ENCODE peak calls at places on chromosomes 6 and 20, in ten cellular contexts. One of them, this sample, is unnamed.

GRCh38 chr6:71394001-71394432 is 105.4 kb downstream of the OGFRL1 start:
- DNase-seq in fibroblast of villous mesenchyme: peak
- DNase-seq in cardiac muscle cell: peak
- DNase-seq in LNCaP clone FGC: peak
- DNase-seq in Karpas-422: no peak
- DNase-seq in CD8-positive, alpha-beta T cell: no peak
- DNase-seq in WERI-Rb-1: no peak
- DNase-seq in H7: no peak
- DNase-seq in AG09309: no peak
- DNase-seq in fibroblast of lung: peak
- DNase-seq in this sample: no peak

GRCh38 chr20:3128585-3128984 is 31.1 kb downstream of the FASTKD5 start:
- DNase-seq in AG09309: no peak
- DNase-seq in fibroblast of villous mesenchyme: no peak
- DNase-seq in Karpas-422: no peak
- DNase-seq in fibroblast of lung: no peak
- DNase-seq in cardiac muscle cell: no peak
- DNase-seq in LNCaP clone FGC: no peak
- DNase-seq in H7: no peak
- DNase-seq in WERI-Rb-1: no peak
- DNase-seq in CD8-positive, alpha-beta T cell: no peak
- DNase-seq in this sample: no peak

GRCh38 chr6:158718431-158719126 is 68.7 kb downstream of the SYTL3 start:
- DNase-seq in WERI-Rb-1: peak
- DNase-seq in CD8-positive, alpha-beta T cell: no peak
- DNase-seq in cardiac muscle cell: peak
- DNase-seq in fibroblast of lung: no peak
- DNase-seq in Karpas-422: peak
- DNase-seq in fibroblast of villous mesenchyme: peak
- DNase-seq in LNCaP clone FGC: no peak
- DNase-seq in H7: peak
- DNase-seq in AG09309: no peak
- DNase-seq in this sample: no peak

GRCh38 chr20:1802385-1803215 is 92.6 kb upstream of the SIRPA start:
- DNase-seq in H7: peak
- DNase-seq in LNCaP clone FGC: no peak
- DNase-seq in fibroblast of lung: peak
- DNase-seq in WERI-Rb-1: peak
- DNase-seq in CD8-positive, alpha-beta T cell: no peak
- DNase-seq in Karpas-422: peak
- DNase-seq in cardiac muscle cell: peak
- DNase-seq in fibroblast of villous mesenchyme: peak
- DNase-seq in AG09309: no peak
- DNase-seq in this sample: no peak

GRCh38 chr6:144158133-144158532 is 7.8 kb downstream of the STX11 start:
- DNase-seq in Karpas-422: no peak
- DNase-seq in fibroblast of villous mesenchyme: peak
- DNase-seq in fibroblast of lung: peak
- DNase-seq in WERI-Rb-1: no peak
- DNase-seq in AG09309: peak
- DNase-seq in LNCaP clone FGC: no peak
- DNase-seq in CD8-positive, alpha-beta T cell: no peak
- DNase-seq in H7: peak
- DNase-seq in cardiac muscle cell: peak
- DNase-seq in this sample: peak

GRCh38 chr20:50017576-50018248 is 34.9 kb downstream of the SNAI1 start:
- DNase-seq in WERI-Rb-1: no peak
- DNase-seq in LNCaP clone FGC: no peak
- DNase-seq in fibroblast of villous mesenchyme: no peak
- DNase-seq in cardiac muscle cell: peak
- DNase-seq in H7: no peak
- DNase-seq in Karpas-422: no peak
- DNase-seq in fibroblast of lung: no peak
- DNase-seq in AG09309: no peak
- DNase-seq in CD8-positive, alpha-beta T cell: no peak
- DNase-seq in this sample: no peak

GRCh38 chr6:1110935-1111334 is 201.0 kb upstream of the FOXQ1 start:
- DNase-seq in fibroblast of lung: no peak
- DNase-seq in Karpas-422: no peak
- DNase-seq in cardiac muscle cell: no peak
- DNase-seq in LNCaP clone FGC: no peak
- DNase-seq in CD8-positive, alpha-beta T cell: no peak
- DNase-seq in AG09309: no peak
- DNase-seq in WERI-Rb-1: no peak
- DNase-seq in H7: no peak
- DNase-seq in fibroblast of villous mesenchyme: no peak
- DNase-seq in this sample: no peak

GRCh38 chr6:100311707-100312266 is 152.9 kb downstream of the SIM1 start:
- DNase-seq in cardiac muscle cell: no peak
- DNase-seq in LNCaP clone FGC: no peak
- DNase-seq in Karpas-422: no peak
- DNase-seq in AG09309: no peak
- DNase-seq in H7: no peak
- DNase-seq in CD8-positive, alpha-beta T cell: no peak
- DNase-seq in WERI-Rb-1: no peak
- DNase-seq in fibroblast of villous mesenchyme: no peak
- DNase-seq in fibroblast of lung: peak
- DNase-seq in this sample: no peak

GRCh38 chr6:2222275-2222842 is 23.0 kb downstream of the GMDS start:
- DNase-seq in fibroblast of lung: no peak
- DNase-seq in LNCaP clone FGC: no peak
- DNase-seq in CD8-positive, alpha-beta T cell: no peak
- DNase-seq in AG09309: no peak
- DNase-seq in cardiac muscle cell: no peak
- DNase-seq in Karpas-422: no peak
- DNase-seq in H7: no peak
- DNase-seq in fibroblast of villous mesenchyme: no peak
- DNase-seq in WERI-Rb-1: no peak
- DNase-seq in this sample: no peak

GRCh38 chr6:128233501-128233900 is 286.9 kb downstream of the PTPRK start:
- DNase-seq in CD8-positive, alpha-beta T cell: no peak
- DNase-seq in WERI-Rb-1: no peak
- DNase-seq in AG09309: no peak
- DNase-seq in Karpas-422: no peak
- DNase-seq in cardiac muscle cell: no peak
- DNase-seq in LNCaP clone FGC: no peak
- DNase-seq in fibroblast of villous mesenchyme: no peak
- DNase-seq in H7: no peak
- DNase-seq in fibroblast of lung: no peak
- DNase-seq in this sample: no peak

GRCh38 chr6:104527761-104528415 is 331.8 kb downstream of the HACE1 start:
- DNase-seq in H7: peak
- DNase-seq in Karpas-422: peak
- DNase-seq in WERI-Rb-1: peak
- DNase-seq in LNCaP clone FGC: peak
- DNase-seq in cardiac muscle cell: peak
- DNase-seq in fibroblast of villous mesenchyme: peak
- DNase-seq in fibroblast of lung: peak
- DNase-seq in AG09309: no peak
- DNase-seq in CD8-positive, alpha-beta T cell: no peak
- DNase-seq in this sample: no peak

GRCh38 chr6:124961784-124962611 is at the start of gene RNF217:
- DNase-seq in Karpas-422: no peak
- DNase-seq in AG09309: no peak
- DNase-seq in LNCaP clone FGC: no peak
- DNase-seq in H7: peak
- DNase-seq in CD8-positive, alpha-beta T cell: no peak
- DNase-seq in fibroblast of villous mesenchyme: peak
- DNase-seq in WERI-Rb-1: peak
- DNase-seq in cardiac muscle cell: peak
- DNase-seq in fibroblast of lung: peak
- DNase-seq in this sample: no peak

GRCh38 chr20:3738109-3739053 is 5.9 kb downstream of the HSPA12B start:
- DNase-seq in fibroblast of villous mesenchyme: no peak
- DNase-seq in fibroblast of lung: no peak
- DNase-seq in Karpas-422: no peak
- DNase-seq in AG09309: no peak
- DNase-seq in LNCaP clone FGC: no peak
- DNase-seq in CD8-positive, alpha-beta T cell: no peak
- DNase-seq in WERI-Rb-1: peak
- DNase-seq in cardiac muscle cell: no peak
- DNase-seq in H7: peak
- DNase-seq in this sample: no peak

GRCh38 chr6:22668307-22668706 is 98.9 kb downstream of the HDGFL1 start:
- DNase-seq in fibroblast of lung: peak
- DNase-seq in CD8-positive, alpha-beta T cell: no peak
- DNase-seq in Karpas-422: no peak
- DNase-seq in WERI-Rb-1: no peak
- DNase-seq in LNCaP clone FGC: no peak
- DNase-seq in cardiac muscle cell: peak
- DNase-seq in H7: no peak
- DNase-seq in fibroblast of villous mesenchyme: no peak
- DNase-seq in AG09309: no peak
- DNase-seq in this sample: no peak

GRCh38 chr6:84763397-84764331 is 734 bp downstream of the TBX18 start:
- DNase-seq in WERI-Rb-1: peak
- DNase-seq in Karpas-422: no peak
- DNase-seq in fibroblast of villous mesenchyme: peak
- DNase-seq in CD8-positive, alpha-beta T cell: no peak
- DNase-seq in AG09309: peak
- DNase-seq in cardiac muscle cell: peak
- DNase-seq in fibroblast of lung: peak
- DNase-seq in LNCaP clone FGC: no peak
- DNase-seq in H7: peak
- DNase-seq in this sample: peak

GRCh38 chr6:127119361-127120108 is 1.1 kb downstream of the RSPO3 start:
- DNase-seq in CD8-positive, alpha-beta T cell: no peak
- DNase-seq in fibroblast of lung: peak
- DNase-seq in LNCaP clone FGC: no peak
- DNase-seq in fibroblast of villous mesenchyme: peak
- DNase-seq in WERI-Rb-1: peak
- DNase-seq in H7: peak
- DNase-seq in cardiac muscle cell: no peak
- DNase-seq in AG09309: no peak
- DNase-seq in Karpas-422: peak
- DNase-seq in this sample: no peak
- H3K4me3 ChIP-seq in CD8-positive, alpha-beta T cell: peak
- H3K4me3 ChIP-seq in fibroblast of lung: peak
- H3K4me3 ChIP-seq in LNCaP clone FGC: no peak
- H3K4me3 ChIP-seq in fibroblast of villous mesenchyme: peak
- H3K4me3 ChIP-seq in WERI-Rb-1: peak
- H3K4me3 ChIP-seq in H7: peak
- H3K4me3 ChIP-seq in cardiac muscle cell: peak
- H3K4me3 ChIP-seq in AG09309: peak
- H3K4me3 ChIP-seq in Karpas-422: peak
- H3K4me3 ChIP-seq in this sample: peak

DNA sequence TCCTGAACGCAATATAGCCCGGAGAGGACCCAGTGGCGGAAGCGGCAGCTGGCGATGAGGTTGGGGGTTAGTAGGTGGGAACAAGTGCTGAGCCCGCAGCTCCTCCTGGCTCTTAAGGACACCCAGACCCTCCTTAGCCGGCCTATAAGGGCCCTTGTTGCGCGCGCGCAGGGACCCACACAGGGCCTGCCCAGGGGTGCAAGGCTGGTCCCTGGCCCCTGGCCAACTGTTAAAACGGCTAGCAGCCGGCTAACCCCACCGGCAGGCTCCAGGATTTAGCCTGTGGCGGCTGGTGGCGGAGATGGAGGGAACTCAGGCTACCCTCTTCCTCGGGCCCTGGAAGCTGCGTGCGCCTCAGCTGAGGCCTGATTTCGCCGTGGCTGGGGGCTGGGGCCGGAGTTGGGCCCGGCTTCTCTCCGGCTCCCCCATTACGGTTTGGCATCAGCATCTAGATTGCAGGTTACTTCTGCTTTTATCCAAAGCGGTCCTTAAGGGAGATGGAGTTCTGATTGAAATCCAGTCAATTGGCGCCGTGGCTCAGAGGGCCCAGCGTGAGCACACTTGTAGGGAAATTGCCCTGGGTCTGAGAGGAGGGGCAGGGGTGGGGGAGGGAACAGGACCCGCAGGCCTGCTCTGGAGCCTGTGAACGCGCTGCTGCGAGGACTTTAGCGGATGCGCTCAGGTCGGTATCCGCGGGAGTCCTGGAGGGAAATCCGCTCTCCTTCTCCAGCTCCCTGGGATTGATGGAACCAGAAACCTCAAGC is 37.0 kb upstream of the CCDC167 start:
- DNase-seq in H7: peak
- DNase-seq in fibroblast of lung: no peak
- DNase-seq in WERI-Rb-1: no peak
- DNase-seq in CD8-positive, alpha-beta T cell: no peak
- DNase-seq in AG09309: no peak
- DNase-seq in cardiac muscle cell: no peak
- DNase-seq in fibroblast of villous mesenchyme: no peak
- DNase-seq in Karpas-422: no peak
- DNase-seq in LNCaP clone FGC: no peak
- DNase-seq in this sample: no peak
- H3K4me3 ChIP-seq in H7: peak
- H3K4me3 ChIP-seq in fibroblast of lung: no peak
- H3K4me3 ChIP-seq in WERI-Rb-1: no peak
- H3K4me3 ChIP-seq in CD8-positive, alpha-beta T cell: peak
- H3K4me3 ChIP-seq in AG09309: peak
- H3K4me3 ChIP-seq in cardiac muscle cell: peak
- H3K4me3 ChIP-seq in fibroblast of villous mesenchyme: no peak
- H3K4me3 ChIP-seq in Karpas-422: peak
- H3K4me3 ChIP-seq in LNCaP clone FGC: no peak
- H3K4me3 ChIP-seq in this sample: no peak

DNA sequence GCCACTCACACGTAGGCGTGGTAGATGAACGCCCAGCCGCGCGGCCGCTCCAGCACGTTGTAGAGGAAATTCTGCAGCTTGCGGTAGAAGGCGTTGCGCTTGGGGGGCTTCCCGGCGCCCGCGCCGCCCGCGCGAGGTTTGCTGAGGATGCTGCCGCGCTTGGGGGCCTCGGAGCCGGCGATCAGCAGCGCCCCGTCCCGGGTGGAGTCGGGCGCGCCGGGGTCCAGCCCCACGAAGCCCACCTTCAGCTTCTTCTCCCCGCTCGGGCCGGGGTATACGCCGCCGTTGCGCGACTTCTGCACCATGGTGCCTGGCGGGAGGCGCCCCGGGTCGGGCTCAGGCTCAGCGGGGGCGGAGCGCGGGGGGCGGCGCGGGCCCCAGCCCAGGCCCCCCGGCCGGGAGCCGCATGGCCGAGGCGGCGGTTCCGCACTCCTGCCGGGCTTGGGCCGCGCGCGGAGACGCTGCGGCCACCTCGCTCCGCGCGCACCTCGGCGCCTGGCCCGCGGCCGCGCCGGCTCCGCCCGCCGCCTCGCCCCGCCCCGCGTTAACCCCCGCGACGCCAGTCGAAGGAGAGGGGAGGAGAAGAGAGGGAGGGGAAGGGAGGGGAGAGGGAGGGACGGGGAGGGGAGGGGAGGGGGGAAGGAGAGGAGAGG is at the start of gene KCNQ2:
- DNase-seq in LNCaP clone FGC: no peak
- DNase-seq in fibroblast of lung: no peak
- DNase-seq in Karpas-422: no peak
- DNase-seq in H7: peak
- DNase-seq in fibroblast of villous mesenchyme: no peak
- DNase-seq in WERI-Rb-1: peak
- DNase-seq in AG09309: no peak
- DNase-seq in CD8-positive, alpha-beta T cell: no peak
- DNase-seq in cardiac muscle cell: no peak
- DNase-seq in this sample: no peak
- H3K4me3 ChIP-seq in LNCaP clone FGC: peak
- H3K4me3 ChIP-seq in fibroblast of lung: no peak
- H3K4me3 ChIP-seq in Karpas-422: no peak
- H3K4me3 ChIP-seq in H7: peak
- H3K4me3 ChIP-seq in fibroblast of villous mesenchyme: no peak
- H3K4me3 ChIP-seq in WERI-Rb-1: peak
- H3K4me3 ChIP-seq in AG09309: no peak
- H3K4me3 ChIP-seq in CD8-positive, alpha-beta T cell: no peak
- H3K4me3 ChIP-seq in cardiac muscle cell: peak
- H3K4me3 ChIP-seq in this sample: no peak

GRCh38 chr20:24619212-24619611 is 149.8 kb downstream of the SYNDIG1 start:
- DNase-seq in WERI-Rb-1: no peak
- DNase-seq in fibroblast of lung: no peak
- DNase-seq in AG09309: no peak
- DNase-seq in CD8-positive, alpha-beta T cell: no peak
- DNase-seq in LNCaP clone FGC: no peak
- DNase-seq in Karpas-422: peak
- DNase-seq in cardiac muscle cell: no peak
- DNase-seq in H7: no peak
- DNase-seq in fibroblast of villous mesenchyme: no peak
- DNase-seq in this sample: no peak
- H3K4me3 ChIP-seq in WERI-Rb-1: no peak
- H3K4me3 ChIP-seq in fibroblast of lung: no peak
- H3K4me3 ChIP-seq in AG09309: no peak
- H3K4me3 ChIP-seq in CD8-positive, alpha-beta T cell: no peak
- H3K4me3 ChIP-seq in LNCaP clone FGC: no peak
- H3K4me3 ChIP-seq in Karpas-422: no peak
- H3K4me3 ChIP-seq in cardiac muscle cell: no peak
- H3K4me3 ChIP-seq in H7: no peak
- H3K4me3 ChIP-seq in fibroblast of villous mesenchyme: no peak
- H3K4me3 ChIP-seq in this sample: no peak